ENCODE peak calls at places on chromosomes 2 and 18, in ten cellular contexts. V is heart right ventricle; X is activated naive CD8-positive, alpha-beta T cell treated with anti-CD3 and anti-CD28 coated beads, Interleukin-2, amount 50 U/mL, for 24 hours; C is activated CD4-positive, CD25-positive, alpha-beta regulatory T cell; T is hepatic stellate cell; E is substantia nigra; L is AG08396; W is stimulated activated CD8-positive, alpha-beta memory T cell treated with anti-CD3 and anti-CD28 coated beads, Interleukin-4, amount 100 ng/mL, for 1 hour; S is left cardiac atrium; A is H9. R is an unnamed sample.
A peak's percentile ranks its signal among the peaks of the same experiment; 100 is the strongest.

GRCh38 chr2:85503611-85504433 is 35.1 kb upstream of the MAT2A start:
- DNase-seq in L (no peak), A (no peak), T (no peak), X (no peak), W (no peak), V (no peak), E (no peak), C (no peak), S (no peak), R (no peak)

GRCh38 chr2:2271471-2271941 is 59.6 kb downstream of the MYT1L start:
- DNase-seq in V (peak; percentile 26), A (no peak), X (no peak), L (peak; percentile 40), W (no peak), C (no peak), T (no peak), E (no peak), S (peak; percentile 66), R (no peak)

GRCh38 chr2:26002617-26003310 is 20.5 kb upstream of the KIF3C start:
- DNase-seq in S (no peak), X (no peak), T (no peak), V (no peak), L (no peak), C (no peak), A (no peak), W (no peak), E (no peak), R (no peak)

GRCh38 chr18:75784413-75784812 is 356.9 kb upstream of the SMIM21 start:
- DNase-seq in X (no peak), A (no peak), C (no peak), L (no peak), E (no peak), V (no peak), W (no peak), S (no peak), T (no peak), R (no peak)

GRCh38 chr2:205787761-205788160 is 105.5 kb downstream of the NRP2 start:
- DNase-seq in C (no peak), X (no peak), W (no peak), T (no peak), E (no peak), S (no peak), V (no peak), L (no peak), A (no peak), R (no peak)

GRCh38 chr2:28361991-28362710 is 30.5 kb upstream of the FOSL2 start:
- DNase-seq in E (no peak), W (no peak), L (no peak), C (no peak), S (no peak), A (no peak), X (no peak), T (no peak), V (no peak), R (peak; percentile 57)

GRCh38 chr18:5455644-5456043 is 88.2 kb downstream of the EPB41L3 start:
- DNase-seq in T (no peak), A (no peak), E (no peak), S (no peak), X (no peak), C (no peak), W (no peak), V (no peak), L (no peak), R (no peak)

GRCh38 chr18:39297225-39297624 is 1731.6 kb upstream of the CELF4 start:
- DNase-seq in T (no peak), S (no peak), E (no peak), C (no peak), X (no peak), V (no peak), W (no peak), A (no peak), L (no peak), R (no peak)

GRCh38 chr2:30147715-30148611 is 1.2 kb downstream of the YPEL5 start:
- DNase-seq in V (peak; percentile 85), E (peak; percentile 5), T (peak; percentile 88), S (peak; percentile 86), W (peak; percentile 55), A (peak; percentile 85), C (peak; percentile 55), L (peak; percentile 94), X (peak; percentile 85), R (peak; percentile 93)

GRCh38 chr2:237465515-237466227 is 21.4 kb upstream of the MLPH start:
- DNase-seq in C (no peak), A (no peak), E (no peak), T (peak; percentile 77), X (no peak), S (no peak), V (no peak), W (no peak), L (peak; percentile 69), R (no peak)

GRCh38 chr18:44713435-44713834 is 32.7 kb downstream of the SETBP1 start:
- DNase-seq in E (no peak), T (no peak), S (no peak), X (no peak), A (no peak), C (no peak), L (no peak), W (no peak), V (no peak), R (no peak)

R was measured in chondrocyte.